ENCODE peak calls at places on chromosomes 2 and 18, in five cellular contexts. One of them, this sample, is unnamed.

GRCh38 chr18:47585136-47585535 is 333.7 kb upstream of the SKOR2 start:
- DNase-seq in K562: no peak
- DNase-seq in H9: no peak
- DNase-seq in HepG2: no peak
- DNase-seq in astrocyte: no peak
- DNase-seq in this sample: no peak

GRCh38 chr2:177783835-177784448 is 288.6 kb downstream of the PDE11A start:
- DNase-seq in K562: no peak
- DNase-seq in H9: no peak
- DNase-seq in HepG2: no peak
- DNase-seq in astrocyte: peak
- DNase-seq in this sample: peak

GRCh38 chr18:26464128-26465011 is 84.0 kb downstream of the KCTD1 start:
- DNase-seq in astrocyte: no peak
- DNase-seq in HepG2: no peak
- DNase-seq in K562: no peak
- DNase-seq in H9: no peak
- DNase-seq in this sample: no peak

GRCh38 chr2:197034292-197034691 is 107.8 kb upstream of the PGAP1 start:
- DNase-seq in H9: no peak
- DNase-seq in HepG2: no peak
- DNase-seq in astrocyte: no peak
- DNase-seq in K562: no peak
- DNase-seq in this sample: no peak

GRCh38 chr2:170715932-170716777 is 1.0 kb downstream of the SP5 start:
- DNase-seq in K562: no peak
- DNase-seq in H9: peak
- DNase-seq in astrocyte: no peak
- DNase-seq in HepG2: peak
- DNase-seq in this sample: no peak

GRCh38 chr2:6917071-6917760 is at the start of gene RNF144A:
- DNase-seq in H9: peak
- DNase-seq in K562: peak
- DNase-seq in HepG2: no peak
- DNase-seq in astrocyte: no peak
- DNase-seq in this sample: peak

GRCh38 chr2:66957198-66957597 is 439.9 kb upstream of the ETAA1 start:
- DNase-seq in H9: no peak
- DNase-seq in HepG2: no peak
- DNase-seq in astrocyte: no peak
- DNase-seq in K562: no peak
- DNase-seq in this sample: no peak

GRCh38 chr2:211745295-211746097 is 793.1 kb downstream of the ERBB4 start:
- DNase-seq in HepG2: peak
- DNase-seq in astrocyte: peak
- DNase-seq in K562: peak
- DNase-seq in H9: peak
- DNase-seq in this sample: peak

GRCh38 chr2:213069531-213069930 is 81.9 kb downstream of the IKZF2 start:
- DNase-seq in HepG2: no peak
- DNase-seq in K562: no peak
- DNase-seq in H9: no peak
- DNase-seq in astrocyte: peak
- DNase-seq in this sample: no peak

GRCh38 chr2:15704086-15704787 is 112.6 kb downstream of the DDX1 start:
- DNase-seq in astrocyte: no peak
- DNase-seq in K562: no peak
- DNase-seq in H9: no peak
- DNase-seq in HepG2: no peak
- DNase-seq in this sample: no peak

GRCh38 chr2:158723311-158723838 is 71.7 kb upstream of the DAPL1 start:
- DNase-seq in K562: no peak
- DNase-seq in astrocyte: no peak
- DNase-seq in HepG2: peak
- DNase-seq in H9: no peak
- DNase-seq in this sample: no peak

GRCh38 chr18:63969965-63970802 is at the start of gene SERPINB8:
- DNase-seq in HepG2: peak
- DNase-seq in astrocyte: peak
- DNase-seq in H9: peak
- DNase-seq in K562: peak
- DNase-seq in this sample: peak

GRCh38 chr2:240593026-240593702 is 6.6 kb downstream of the CAPN10 start:
- DNase-seq in H9: no peak
- DNase-seq in astrocyte: no peak
- DNase-seq in HepG2: no peak
- DNase-seq in K562: no peak
- DNase-seq in this sample: no peak

GRCh38 chr2:173571021-173571821 is 216.5 kb downstream of the CDCA7 start:
- DNase-seq in astrocyte: no peak
- DNase-seq in K562: no peak
- DNase-seq in H9: no peak
- DNase-seq in HepG2: peak
- DNase-seq in this sample: no peak

GRCh38 chr18:58955738-58956137 is 91.1 kb downstream of the ZNF532 start:
- DNase-seq in K562: no peak
- DNase-seq in H9: no peak
- DNase-seq in astrocyte: no peak
- DNase-seq in HepG2: no peak
- DNase-seq in this sample: no peak

GRCh38 chr2:201403904-201404303 is 46.8 kb upstream of the FLACC1 start:
- DNase-seq in K562: no peak
- DNase-seq in H9: no peak
- DNase-seq in HepG2: no peak
- DNase-seq in astrocyte: peak
- DNase-seq in this sample: no peak

GRCh38 chr2:33484042-33484621 is 7.7 kb downstream of the RASGRP3 start:
- DNase-seq in astrocyte: peak
- DNase-seq in K562: no peak
- DNase-seq in H9: no peak
- DNase-seq in HepG2: no peak
- DNase-seq in this sample: no peak

GRCh38 chr2:202237787-202238233 is 587 bp downstream of the SUMO1 start:
- DNase-seq in H9: peak
- DNase-seq in K562: no peak
- DNase-seq in HepG2: peak
- DNase-seq in astrocyte: peak
- DNase-seq in this sample: no peak

GRCh38 chr18:58580078-58580477 is 48.8 kb downstream of the ALPK2 start:
- DNase-seq in K562: no peak
- DNase-seq in H9: no peak
- DNase-seq in HepG2: no peak
- DNase-seq in astrocyte: no peak
- DNase-seq in this sample: no peak

GRCh38 chr18:61891874-61892273 is 933 bp downstream of the RNF152 start:
- DNase-seq in HepG2: no peak
- DNase-seq in astrocyte: no peak
- DNase-seq in H9: no peak
- DNase-seq in K562: no peak
- DNase-seq in this sample: no peak

DNA sequence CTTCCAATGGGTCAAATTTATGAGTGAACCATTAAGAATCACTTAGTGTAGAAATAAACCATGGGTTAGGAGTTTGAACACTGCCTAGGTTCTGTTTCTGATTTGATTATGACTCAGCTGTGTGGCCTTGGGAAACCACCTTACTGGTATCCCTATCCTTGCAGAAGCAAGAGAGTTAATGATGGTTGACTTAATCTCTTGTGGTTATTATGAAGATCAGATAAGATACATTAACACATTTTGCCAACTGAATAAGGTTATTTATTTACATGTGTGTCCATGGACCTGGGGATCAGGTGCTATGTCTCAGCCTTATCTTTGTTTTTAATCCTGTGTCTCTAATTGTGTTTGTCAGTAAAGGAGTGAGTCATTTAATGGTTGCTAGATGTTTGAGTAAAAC is 5.4 kb upstream of the KCNJ13 start:
- DNase-seq in K562: no peak
- DNase-seq in H9: no peak
- DNase-seq in astrocyte: peak
- DNase-seq in HepG2: peak
- DNase-seq in this sample: no peak
- H3K4me2 ChIP-seq in K562: no peak
- H3K4me2 ChIP-seq in H9: no peak
- H3K4me2 ChIP-seq in astrocyte: no peak
- H3K4me2 ChIP-seq in HepG2: no peak
- H3K4me2 ChIP-seq in this sample: no peak

DNA sequence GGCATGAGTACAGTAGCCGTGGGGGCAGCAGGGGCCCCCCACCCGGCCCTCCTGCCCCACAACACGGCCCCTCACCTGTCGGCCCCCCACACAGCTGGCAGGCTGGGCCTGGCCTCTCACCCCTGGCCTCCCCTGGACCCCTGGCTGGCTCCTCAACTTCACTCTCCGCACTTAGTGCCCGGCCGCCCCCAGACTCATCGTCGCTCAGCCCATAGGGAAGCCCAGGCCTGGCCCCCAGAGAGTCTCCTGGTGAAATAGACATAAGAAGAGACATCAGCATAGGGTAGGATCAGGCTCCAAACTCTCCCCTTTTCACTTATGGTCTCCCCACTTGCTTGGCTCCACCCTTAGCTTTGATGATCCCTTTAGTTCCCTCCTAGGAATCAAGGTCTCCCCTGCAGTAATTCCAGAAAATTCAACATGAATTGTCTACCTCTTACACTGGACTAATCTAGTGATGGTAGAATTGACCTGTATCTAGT is 1.7 kb downstream of the ZNF513 start:
- DNase-seq in K562: no peak
- DNase-seq in H9: no peak
- DNase-seq in astrocyte: no peak
- DNase-seq in HepG2: no peak
- DNase-seq in this sample: no peak
- H3K27ac ChIP-seq in K562: peak
- H3K27ac ChIP-seq in H9: no peak
- H3K27ac ChIP-seq in astrocyte: no peak
- H3K27ac ChIP-seq in HepG2: peak
- H3K27ac ChIP-seq in this sample: peak

GRCh38 chr2:1882471-1882870 is 138.2 kb upstream of the PXDN start:
- DNase-seq in HepG2: no peak
- DNase-seq in H9: no peak
- DNase-seq in K562: no peak
- DNase-seq in astrocyte: no peak
- DNase-seq in this sample: no peak

GRCh38 chr2:1883476-1883875 is 139.2 kb upstream of the PXDN start:
- DNase-seq in H9: no peak
- DNase-seq in K562: no peak
- DNase-seq in astrocyte: no peak
- DNase-seq in HepG2: no peak
- DNase-seq in this sample: no peak

GRCh38 chr2:1881502-1881901 is 137.2 kb upstream of the PXDN start:
- DNase-seq in astrocyte: no peak
- DNase-seq in K562: no peak
- DNase-seq in HepG2: no peak
- DNase-seq in H9: no peak
- DNase-seq in this sample: no peak

GRCh38 chr2:1884933-1885580 is 140.7 kb upstream of the PXDN start:
- DNase-seq in HepG2: no peak
- DNase-seq in H9: no peak
- DNase-seq in astrocyte: peak
- DNase-seq in K562: no peak
- DNase-seq in this sample: no peak

GRCh38 chr2:1881998-1882397 is 137.7 kb upstream of the PXDN start:
- DNase-seq in HepG2: no peak
- DNase-seq in astrocyte: no peak
- DNase-seq in K562: no peak
- DNase-seq in H9: no peak
- DNase-seq in this sample: no peak
- H3K4me2 ChIP-seq in HepG2: no peak
- H3K4me2 ChIP-seq in astrocyte: no peak
- H3K4me2 ChIP-seq in K562: no peak
- H3K4me2 ChIP-seq in H9: no peak
- H3K4me2 ChIP-seq in this sample: no peak

GRCh38 chr2:136141510-136142154 is 23.7 kb upstream of the CXCR4 start:
- DNase-seq in K562: no peak
- DNase-seq in astrocyte: no peak
- DNase-seq in H9: no peak
- DNase-seq in HepG2: no peak
- DNase-seq in this sample: no peak

GRCh38 chr2:136135924-136136906 is 18.3 kb upstream of the CXCR4 start:
- DNase-seq in HepG2: no peak
- DNase-seq in K562: no peak
- DNase-seq in astrocyte: peak
- DNase-seq in H9: no peak
- DNase-seq in this sample: peak

GRCh38 chr2:136137982-136138381 is 20.0 kb upstream of the CXCR4 start:
- DNase-seq in H9: no peak
- DNase-seq in K562: no peak
- DNase-seq in astrocyte: no peak
- DNase-seq in HepG2: no peak
- DNase-seq in this sample: no peak

GRCh38 chr2:136136921-136137320 is 19.0 kb upstream of the CXCR4 start:
- DNase-seq in astrocyte: no peak
- DNase-seq in HepG2: no peak
- DNase-seq in K562: no peak
- DNase-seq in H9: no peak
- DNase-seq in this sample: peak

GRCh38 chr2:136139601-136140000 is 21.7 kb upstream of the CXCR4 start:
- DNase-seq in K562: no peak
- DNase-seq in astrocyte: no peak
- DNase-seq in H9: no peak
- DNase-seq in HepG2: no peak
- DNase-seq in this sample: no peak
- H3K27ac ChIP-seq in K562: no peak
- H3K27ac ChIP-seq in astrocyte: no peak
- H3K27ac ChIP-seq in H9: no peak
- H3K27ac ChIP-seq in HepG2: no peak
- H3K27ac ChIP-seq in this sample: no peak

GRCh38 chr2:149221898-149222297 is 108.5 kb upstream of the LYPD6 start:
- DNase-seq in HepG2: no peak
- DNase-seq in astrocyte: no peak
- DNase-seq in H9: no peak
- DNase-seq in K562: no peak
- DNase-seq in this sample: no peak
- H3K4me2 ChIP-seq in HepG2: no peak
- H3K4me2 ChIP-seq in astrocyte: no peak
- H3K4me2 ChIP-seq in H9: no peak
- H3K4me2 ChIP-seq in K562: no peak
- H3K4me2 ChIP-seq in this sample: no peak

DNA sequence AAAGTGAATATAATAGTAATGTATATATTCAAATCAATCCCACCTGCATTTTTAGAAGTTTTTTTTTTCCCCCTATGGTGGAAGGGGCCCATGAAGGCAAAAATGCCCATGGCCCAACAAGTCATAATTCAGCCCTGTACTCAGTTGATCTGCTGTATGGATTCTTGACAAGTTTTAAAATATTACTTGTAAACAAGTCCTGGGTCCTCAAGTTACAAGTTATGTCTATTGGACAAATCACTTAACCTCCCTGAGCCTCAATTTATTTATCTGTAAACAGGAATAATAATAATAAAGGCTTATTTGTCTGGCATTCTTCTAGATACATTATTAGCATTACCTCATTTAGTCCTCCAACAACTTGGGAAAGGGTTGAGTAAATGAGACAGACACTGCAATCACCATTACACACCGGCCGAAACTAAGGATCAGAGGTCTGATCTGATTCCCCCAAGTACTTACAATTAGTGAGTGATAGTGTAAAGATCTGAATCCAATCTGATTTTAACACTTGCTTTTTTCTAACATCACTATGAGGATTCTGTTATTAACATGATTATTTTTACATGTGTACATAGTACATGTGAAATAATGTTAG is 66.1 kb downstream of the PDE1A start:
- DNase-seq in H9: no peak
- DNase-seq in astrocyte: no peak
- DNase-seq in K562: no peak
- DNase-seq in HepG2: no peak
- DNase-seq in this sample: no peak
- H3K27ac ChIP-seq in H9: no peak
- H3K27ac ChIP-seq in astrocyte: no peak
- H3K27ac ChIP-seq in K562: no peak
- H3K27ac ChIP-seq in HepG2: no peak
- H3K27ac ChIP-seq in this sample: no peak